ENCODE peak calls at places on chromosomes 7 and 10, in seven cellular contexts. X is gastrocnemius medialis, Q is aorta, A is stomach, J is NCI-H1105, E is amniotic stem cell, Z is Daoy. T is an unnamed sample.

GRCh38 chr10:128629111-128630096 is 503.2 kb upstream of the MKI67 start:
- DNase-seq in X (no peak), J (no peak), E (no peak), Z (peak; percentile 88), A (peak; percentile 43), Q (no peak), T (no peak)

GRCh38 chr10:97724341-97724941 is 10.9 kb downstream of the MARVELD1 start:
- DNase-seq in J (no peak), Z (no peak), Q (peak; percentile 79), X (no peak), A (no peak), E (no peak), T (no peak)

GRCh38 chr10:69865450-69865849 is 63.7 kb downstream of the COL13A1 start:
- DNase-seq in J (no peak), Z (no peak), X (no peak), A (no peak), E (no peak), Q (no peak), T (no peak)

GRCh38 chr7:39609462-39610149 is 13.8 kb upstream of the RALA start:
- DNase-seq in X (no peak), J (no peak), A (no peak), E (no peak), Z (peak; percentile 56), Q (peak; percentile 80), T (no peak)

GRCh38 chr7:40808409-40808942 is 673.7 kb downstream of the SUGCT start:
- DNase-seq in Z (peak; percentile 62), Q (peak; percentile 86), X (no peak), A (no peak), J (no peak), E (peak; percentile 93), T (no peak)

GRCh38 chr10:16870331-16870730 is 53.1 kb upstream of the RSU1 start:
- DNase-seq in A (no peak), J (no peak), Q (no peak), Z (no peak), X (no peak), E (no peak), T (no peak)

GRCh38 chr10:127973810-127974311 is 67.0 kb downstream of the PTPRE start:
- DNase-seq in Q (no peak), X (no peak), Z (no peak), A (no peak), J (no peak), E (no peak), T (no peak)

GRCh38 chr10:8150401-8150905 is 96.0 kb downstream of the GATA3 start:
- DNase-seq in Q (no peak), J (no peak), Z (peak; percentile 24), A (no peak), X (no peak), E (no peak), T (no peak)

GRCh38 chr10:10915215-10915614 is 102.5 kb upstream of the CELF2 start:
- DNase-seq in A (no peak), Q (no peak), E (no peak), Z (no peak), X (no peak), J (no peak), T (no peak)

GRCh38 chr7:50281680-50282445 is 22.7 kb upstream of the IKZF1 start:
- DNase-seq in X (no peak), Z (no peak), E (no peak), Q (no peak), J (no peak), A (no peak), T (no peak)

GRCh38 chr10:102119417-102120141 is 589 bp downstream of the LDB1 start:
- DNase-seq in Z (peak; percentile 62), J (no peak), Q (peak; percentile 84), E (no peak), X (peak; percentile 62), A (peak; percentile 69), T (no peak)

GRCh38 chr10:97825020-97825739 is 24.5 kb upstream of the GOLGA7B start:
- DNase-seq in X (no peak), Z (no peak), E (no peak), Q (no peak), J (no peak), A (no peak), T (no peak)

GRCh38 chr7:77482015-77482414 is 55.1 kb upstream of the PTPN12 start:
- DNase-seq in X (no peak), A (peak; percentile 69), Q (no peak), E (no peak), J (no peak), Z (peak; percentile 4), T (no peak)

GRCh38 chr7:129771928-129772479 is 160.5 kb downstream of the NRF1 start:
- DNase-seq in Q (no peak), J (no peak), X (no peak), A (no peak), E (no peak), Z (no peak), T (no peak)

GRCh38 chr10:22631646-22632278 is 82.6 kb downstream of the PIP4K2A start:
- DNase-seq in A (no peak), Q (no peak), X (no peak), Z (no peak), J (no peak), E (no peak), T (no peak)